ENCODE peak calls at places on chromosomes 7 and 10, in nine cellular contexts. W, G, O, F, U, T, R, B and K are unnamed samples.

GRCh38 chr10:4242561-4243035 is 457.6 kb upstream of the KLF6 start:
- DNase-seq in T (peak; percentile 95), G (no peak), F (no peak), B (no peak), W (no peak), U (no peak), O (peak; percentile 84), R (no peak), K (no peak)

GRCh38 chr10:7205656-7206055 is 205.2 kb downstream of the SFMBT2 start:
- DNase-seq in B (no peak), W (no peak), G (no peak), T (no peak), F (no peak), R (no peak), O (no peak), U (no peak), K (no peak)

GRCh38 chr10:34809796-34810195 is 5.3 kb downstream of the PARD3 start:
- DNase-seq in F (no peak), B (no peak), G (no peak), R (no peak), T (no peak), U (no peak), W (no peak), O (no peak), K (no peak)

GRCh38 chr7:18906901-18907300 is 210.5 kb downstream of the TWIST1 start:
- DNase-seq in F (no peak), G (no peak), W (no peak), R (no peak), O (no peak), B (no peak), U (no peak), T (no peak), K (no peak)

GRCh38 chr10:45198596-45199379 is 116.6 kb downstream of the OR13A1 start:
- DNase-seq in O (no peak), U (no peak), W (no peak), F (no peak), T (no peak), G (no peak), B (no peak), R (no peak), K (no peak)

GRCh38 chr7:28410628-28411578 is 1.4 kb upstream of the CREB5 start:
- DNase-seq in G (no peak), U (no peak), B (peak; percentile 46), T (peak; percentile 15), O (peak; percentile 87), W (peak; percentile 42), F (no peak), R (no peak), K (peak; percentile 0)

GRCh38 chr7:95549818-95550529 is 46.3 kb downstream of the PDK4 start:
- DNase-seq in T (peak; percentile 55), G (peak; percentile 22), U (peak; percentile 10), O (peak; percentile 81), B (peak; percentile 65), F (no peak), W (no peak), R (peak; percentile 70), K (peak; percentile 77)

GRCh38 chr7:41135511-41135910 is 567.4 kb downstream of the INHBA start:
- DNase-seq in U (no peak), R (no peak), O (no peak), G (no peak), F (no peak), B (no peak), W (no peak), T (no peak), K (no peak)

GRCh38 chr10:110206988-110207804 is at the start of gene MXI1:
- DNase-seq in U (no peak), F (no peak), G (peak; percentile 65), B (peak; percentile 74), R (peak; percentile 45), W (peak; percentile 84), O (peak; percentile 83), T (peak; percentile 57), K (peak; percentile 90)

GRCh38 chr7:24233386-24233785 is 50.6 kb upstream of the NPY start:
- DNase-seq in B (no peak), T (no peak), U (no peak), O (no peak), F (no peak), W (no peak), G (no peak), R (no peak), K (no peak)

GRCh38 chr10:120513307-120513706 is 56.3 kb downstream of the PLPP4 start:
- DNase-seq in U (no peak), F (no peak), O (no peak), W (no peak), B (no peak), G (no peak), R (no peak), T (no peak), K (no peak)